ENCODE peak calls at places on chromosomes 1 and 21, in eight cellular contexts. One of them, this sample, is unnamed.

GRCh38 chr1:7049913-7050625 is 264.8 kb downstream of the CAMTA1 start:
- DNase-seq in heart right ventricle: no peak
- DNase-seq in H54: no peak
- DNase-seq in stimulated activated CD8-positive, alpha-beta memory T cell treated with anti-CD3 and anti-CD28 coated beads, Interleukin-4, amount 100 ng/mL, for 4 hours: no peak
- DNase-seq in aorta: no peak
- DNase-seq in activated T-helper 1 cell treated with Interleukin-2 at 50 U/mL for 16 hours: no peak
- DNase-seq in left cardiac atrium: no peak
- DNase-seq in fibroblast of mammary gland: no peak
- DNase-seq in this sample: no peak

GRCh38 chr1:36174716-36175115 is 18.8 kb downstream of the MAP7D1 start:
- DNase-seq in fibroblast of mammary gland: no peak
- DNase-seq in H54: no peak
- DNase-seq in stimulated activated CD8-positive, alpha-beta memory T cell treated with anti-CD3 and anti-CD28 coated beads, Interleukin-4, amount 100 ng/mL, for 4 hours: no peak
- DNase-seq in aorta: no peak
- DNase-seq in heart right ventricle: no peak
- DNase-seq in activated T-helper 1 cell treated with Interleukin-2 at 50 U/mL for 16 hours: no peak
- DNase-seq in left cardiac atrium: no peak
- DNase-seq in this sample: no peak

GRCh38 chr1:234863596-234863995 is 253.6 kb upstream of the IRF2BP2 start:
- DNase-seq in activated T-helper 1 cell treated with Interleukin-2 at 50 U/mL for 16 hours: no peak
- DNase-seq in left cardiac atrium: no peak
- DNase-seq in aorta: no peak
- DNase-seq in H54: no peak
- DNase-seq in stimulated activated CD8-positive, alpha-beta memory T cell treated with anti-CD3 and anti-CD28 coated beads, Interleukin-4, amount 100 ng/mL, for 4 hours: no peak
- DNase-seq in fibroblast of mammary gland: peak
- DNase-seq in heart right ventricle: no peak
- DNase-seq in this sample: no peak

GRCh38 chr1:9996624-9997582 is at the start of gene RBP7:
- DNase-seq in left cardiac atrium: peak
- DNase-seq in heart right ventricle: peak
- DNase-seq in fibroblast of mammary gland: no peak
- DNase-seq in stimulated activated CD8-positive, alpha-beta memory T cell treated with anti-CD3 and anti-CD28 coated beads, Interleukin-4, amount 100 ng/mL, for 4 hours: no peak
- DNase-seq in H54: no peak
- DNase-seq in aorta: peak
- DNase-seq in activated T-helper 1 cell treated with Interleukin-2 at 50 U/mL for 16 hours: no peak
- DNase-seq in this sample: peak

GRCh38 chr1:151056574-151056973 is 2.8 kb downstream of the CDC42SE1 start:
- DNase-seq in fibroblast of mammary gland: no peak
- DNase-seq in left cardiac atrium: no peak
- DNase-seq in activated T-helper 1 cell treated with Interleukin-2 at 50 U/mL for 16 hours: no peak
- DNase-seq in stimulated activated CD8-positive, alpha-beta memory T cell treated with anti-CD3 and anti-CD28 coated beads, Interleukin-4, amount 100 ng/mL, for 4 hours: no peak
- DNase-seq in aorta: no peak
- DNase-seq in H54: no peak
- DNase-seq in heart right ventricle: no peak
- DNase-seq in this sample: no peak

GRCh38 chr1:223815865-223816264 is 29.9 kb downstream of the TP53BP2 start:
- DNase-seq in left cardiac atrium: no peak
- DNase-seq in stimulated activated CD8-positive, alpha-beta memory T cell treated with anti-CD3 and anti-CD28 coated beads, Interleukin-4, amount 100 ng/mL, for 4 hours: no peak
- DNase-seq in activated T-helper 1 cell treated with Interleukin-2 at 50 U/mL for 16 hours: no peak
- DNase-seq in aorta: no peak
- DNase-seq in fibroblast of mammary gland: peak
- DNase-seq in heart right ventricle: no peak
- DNase-seq in H54: no peak
- DNase-seq in this sample: no peak

GRCh38 chr21:16308269-16308668 is 578.5 kb downstream of the USP25 start:
- DNase-seq in activated T-helper 1 cell treated with Interleukin-2 at 50 U/mL for 16 hours: no peak
- DNase-seq in left cardiac atrium: no peak
- DNase-seq in heart right ventricle: no peak
- DNase-seq in H54: no peak
- DNase-seq in aorta: no peak
- DNase-seq in stimulated activated CD8-positive, alpha-beta memory T cell treated with anti-CD3 and anti-CD28 coated beads, Interleukin-4, amount 100 ng/mL, for 4 hours: no peak
- DNase-seq in fibroblast of mammary gland: peak
- DNase-seq in this sample: no peak

GRCh38 chr1:183416850-183417690 is 1.1 kb downstream of the NMNAT2 start:
- DNase-seq in left cardiac atrium: peak
- DNase-seq in fibroblast of mammary gland: peak
- DNase-seq in H54: no peak
- DNase-seq in heart right ventricle: peak
- DNase-seq in aorta: peak
- DNase-seq in stimulated activated CD8-positive, alpha-beta memory T cell treated with anti-CD3 and anti-CD28 coated beads, Interleukin-4, amount 100 ng/mL, for 4 hours: no peak
- DNase-seq in activated T-helper 1 cell treated with Interleukin-2 at 50 U/mL for 16 hours: peak
- DNase-seq in this sample: no peak

GRCh38 chr1:42168798-42169197 is 4.3 kb upstream of the GUCA2A start:
- DNase-seq in H54: no peak
- DNase-seq in stimulated activated CD8-positive, alpha-beta memory T cell treated with anti-CD3 and anti-CD28 coated beads, Interleukin-4, amount 100 ng/mL, for 4 hours: no peak
- DNase-seq in fibroblast of mammary gland: no peak
- DNase-seq in left cardiac atrium: no peak
- DNase-seq in heart right ventricle: no peak
- DNase-seq in activated T-helper 1 cell treated with Interleukin-2 at 50 U/mL for 16 hours: no peak
- DNase-seq in aorta: no peak
- DNase-seq in this sample: no peak

GRCh38 chr21:27802816-27803475 is 836.1 kb upstream of the ADAMTS5 start:
- DNase-seq in aorta: no peak
- DNase-seq in activated T-helper 1 cell treated with Interleukin-2 at 50 U/mL for 16 hours: no peak
- DNase-seq in H54: peak
- DNase-seq in stimulated activated CD8-positive, alpha-beta memory T cell treated with anti-CD3 and anti-CD28 coated beads, Interleukin-4, amount 100 ng/mL, for 4 hours: no peak
- DNase-seq in fibroblast of mammary gland: peak
- DNase-seq in heart right ventricle: no peak
- DNase-seq in left cardiac atrium: no peak
- DNase-seq in this sample: no peak

GRCh38 chr1:208238710-208239517 is 5.3 kb downstream of the PLXNA2 start:
- DNase-seq in stimulated activated CD8-positive, alpha-beta memory T cell treated with anti-CD3 and anti-CD28 coated beads, Interleukin-4, amount 100 ng/mL, for 4 hours: no peak
- DNase-seq in H54: no peak
- DNase-seq in heart right ventricle: no peak
- DNase-seq in fibroblast of mammary gland: peak
- DNase-seq in left cardiac atrium: no peak
- DNase-seq in aorta: no peak
- DNase-seq in activated T-helper 1 cell treated with Interleukin-2 at 50 U/mL for 16 hours: no peak
- DNase-seq in this sample: no peak

GRCh38 chr1:156623946-156624813 is 5.0 kb downstream of the HAPLN2 start:
- DNase-seq in fibroblast of mammary gland: peak
- DNase-seq in aorta: peak
- DNase-seq in heart right ventricle: peak
- DNase-seq in left cardiac atrium: peak
- DNase-seq in stimulated activated CD8-positive, alpha-beta memory T cell treated with anti-CD3 and anti-CD28 coated beads, Interleukin-4, amount 100 ng/mL, for 4 hours: no peak
- DNase-seq in activated T-helper 1 cell treated with Interleukin-2 at 50 U/mL for 16 hours: no peak
- DNase-seq in H54: no peak
- DNase-seq in this sample: peak

GRCh38 chr1:156675271-156675708 is 1.9 kb downstream of the NES start:
- DNase-seq in heart right ventricle: no peak
- DNase-seq in H54: no peak
- DNase-seq in stimulated activated CD8-positive, alpha-beta memory T cell treated with anti-CD3 and anti-CD28 coated beads, Interleukin-4, amount 100 ng/mL, for 4 hours: no peak
- DNase-seq in activated T-helper 1 cell treated with Interleukin-2 at 50 U/mL for 16 hours: no peak
- DNase-seq in aorta: no peak
- DNase-seq in fibroblast of mammary gland: peak
- DNase-seq in left cardiac atrium: no peak
- DNase-seq in this sample: no peak

GRCh38 chr1:168387781-168388760 is 107.4 kb downstream of the TBX19 start:
- DNase-seq in heart right ventricle: no peak
- DNase-seq in fibroblast of mammary gland: no peak
- DNase-seq in H54: no peak
- DNase-seq in left cardiac atrium: no peak
- DNase-seq in activated T-helper 1 cell treated with Interleukin-2 at 50 U/mL for 16 hours: no peak
- DNase-seq in aorta: no peak
- DNase-seq in stimulated activated CD8-positive, alpha-beta memory T cell treated with anti-CD3 and anti-CD28 coated beads, Interleukin-4, amount 100 ng/mL, for 4 hours: no peak
- DNase-seq in this sample: no peak

This sample was measured in activated B cell treated with CpG ODN at 0.5 μM for 24 hours.